ENCODE peak calls at places on chromosomes 5 and 9, in six cellular contexts. W is CD8-positive, alpha-beta T cell; Y is heart left ventricle; E is cardiac muscle cell; Q is MM.1S; R is prostate gland. S is an unnamed sample. For H3K4me1, the result is how much of the 10 kb centered on the place peaks cover.

GRCh38 chr5:45288746-45289145 is 407.4 kb downstream of the HCN1 start:
- DNase-seq in W (no peak), Y (no peak), E (no peak), Q (no peak), R (no peak), S (no peak)

GRCh38 chr5:13143630-13144029 is 800.9 kb downstream of the DNAH5 start:
- DNase-seq in W (no peak), Y (no peak), E (no peak), Q (no peak), R (no peak), S (no peak)

GRCh38 chr5:123371575-123372179 is 51.5 kb downstream of the CEP120 start:
- DNase-seq in W (peak), Y (peak), E (peak), Q (peak), R (no peak), S (peak)

GRCh38 chr5:149143470-149143869 is 2.2 kb downstream of the ABLIM3 start:
- DNase-seq in W (no peak), Y (peak), E (no peak), Q (no peak), R (no peak), S (no peak)

GRCh38 chr9:97403746-97404316 is 8.1 kb upstream of the TDRD7 start:
- DNase-seq in W (no peak), Y (no peak), E (no peak), Q (no peak), R (no peak), S (no peak)

GRCh38 chr9:27426717-27427645 is 97.1 kb upstream of the IFNK start:
- DNase-seq in W (no peak), Y (no peak), E (peak), Q (no peak), R (no peak), S (no peak)

GRCh38 chr9:124216474-124217176 is 41.1 kb upstream of the NEK6 start:
- DNase-seq in W (peak), Y (peak), E (no peak), Q (peak), R (no peak), S (peak)

GRCh38 chr9:117145811-117146490 is 268.9 kb downstream of the ASTN2 start:
- DNase-seq in W (no peak), Y (no peak), E (no peak), Q (no peak), R (no peak), S (no peak)

GRCh38 chr9:88936132-88936531 is 55.1 kb upstream of the S1PR3 start:
- DNase-seq in W (no peak), Y (no peak), E (no peak), Q (no peak), R (no peak), S (no peak)

GRCh38 chr9:72382405-72382804 is 17.4 kb upstream of the ZFAND5 start:
- DNase-seq in W (no peak), Y (no peak), E (no peak), Q (no peak), R (no peak), S (no peak)

GRCh38 chr9:20623748-20624124 is 1.4 kb upstream of the MLLT3 start:
- DNase-seq in W (no peak), Y (no peak), E (no peak), Q (no peak), R (no peak), S (no peak)

GRCh38 chr9:35481347-35481975 is 8.4 kb upstream of the RUSC2 start:
- DNase-seq in W (no peak), Y (peak), E (peak), Q (peak), R (peak), S (peak)

GRCh38 chr5:14532180-14532579 is 49.4 kb upstream of the OTULINL start:
- DNase-seq in W (no peak), Y (no peak), E (no peak), Q (no peak), R (no peak), S (no peak)

GRCh38 chr9:112233769-112234168 is 58.7 kb upstream of the SUSD1 start:
- DNase-seq in W (no peak), Y (no peak), E (no peak), Q (no peak), R (no peak), S (no peak)

GRCh38 chr5:143812085-143812705 is at the start of gene HMHB1:
- DNase-seq in W (no peak), Y (no peak), E (no peak), Q (peak), R (no peak), S (no peak)

GRCh38 chr9:134328341-134328840 is 2.1 kb downstream of the RXRA start:
- DNase-seq in W (no peak), Y (no peak), E (peak), Q (no peak), R (no peak), S (peak)

GRCh38 chr5:4058899-4059298 is 463.3 kb downstream of the IRX1 start:
- DNase-seq in W (no peak), Y (no peak), E (peak), Q (no peak), R (no peak), S (no peak)

GRCh38 chr5:154194348-154195329 is 4.1 kb downstream of the GALNT10 start:
- DNase-seq in W (no peak), Y (no peak), E (peak), Q (no peak), R (peak), S (no peak)

GRCh38 chr5:171808951-171809350 is 23.3 kb downstream of the SMIM23 start:
- DNase-seq in W (no peak), Y (no peak), E (no peak), Q (no peak), R (no peak), S (no peak)

GRCh38 chr5:177595991-177596774 is 3.7 kb upstream of the B4GALT7 start:
- DNase-seq in W (no peak), Y (no peak), E (no peak), Q (no peak), R (no peak), S (no peak)

GRCh38 chr9:107214915-107215314 is 68.2 kb upstream of the RAD23B start:
- DNase-seq in W (no peak), Y (no peak), E (no peak), Q (no peak), R (no peak), S (no peak)

GRCh38 chr9:130242270-130243014 is 23.1 kb upstream of the HMCN2 start:
- DNase-seq in W (no peak), Y (no peak), E (no peak), Q (no peak), R (no peak), S (no peak)

GRCh38 chr9:96068511-96068910 is 193.0 kb downstream of the ERCC6L2 start:
- DNase-seq in W (no peak), Y (no peak), E (no peak), Q (no peak), R (peak), S (no peak)

GRCh38 chr5:93058309-93058708 is 522.7 kb downstream of the NR2F1-AS1 start:
- DNase-seq in W (no peak), Y (no peak), E (no peak), Q (no peak), R (no peak), S (no peak)

GRCh38 chr9:91680129-91680528 is 256.5 kb upstream of the NFIL3 start:
- DNase-seq in W (no peak), Y (no peak), E (no peak), Q (no peak), R (no peak), S (no peak)

GRCh38 chr5:169914766-169915165 is 65.5 kb downstream of the INSYN2B start:
- DNase-seq in W (no peak), Y (no peak), E (peak), Q (no peak), R (no peak), S (no peak)

GRCh38 chr9:137740311-137740710 is 121.5 kb downstream of the EHMT1 start:
- DNase-seq in W (no peak), Y (peak), E (peak), Q (no peak), R (no peak), S (no peak)

GRCh38 chr5:107306597-107306996 is 364.1 kb downstream of the EFNA5 start:
- DNase-seq in W (no peak), Y (no peak), E (no peak), Q (no peak), R (no peak), S (no peak)

GRCh38 chr9:4415281-4415680 is 75.0 kb upstream of the SLC1A1 start:
- DNase-seq in W (no peak), Y (no peak), E (no peak), Q (no peak), R (no peak), S (no peak)

GRCh38 chr9:131839281-131840084 is 99.6 kb upstream of the RAPGEF1 start:
- DNase-seq in W (peak), Y (peak), E (no peak), Q (no peak), R (no peak), S (no peak)

GRCh38 chr9:107422189-107422802 is 67.3 kb downstream of the KLF4 start:
- DNase-seq in W (no peak), Y (peak), E (peak), Q (peak), R (peak), S (peak)

GRCh38 chr5:150492621-150493020 is 15.3 kb upstream of the NDST1 start:
- DNase-seq in W (no peak), Y (no peak), E (no peak), Q (no peak), R (peak), S (no peak)

GRCh38 chr9:26725573-26725972 is 167.0 kb downstream of the CAAP1 start:
- DNase-seq in W (no peak), Y (no peak), E (no peak), Q (no peak), R (no peak), S (no peak)

GRCh38 chr9:35560625-35561337 is 44.3 kb upstream of the TESK1 start:
- DNase-seq in W (no peak), Y (no peak), E (no peak), Q (no peak), R (no peak), S (no peak)

GRCh38 chr9:90074319-90074962 is 469.6 kb downstream of the GADD45G start:
- DNase-seq in W (no peak), Y (no peak), E (no peak), Q (no peak), R (no peak), S (no peak)

GRCh38 chr5:83516962-83517750 is 45.6 kb downstream of the VCAN start:
- DNase-seq in W (no peak), Y (no peak), E (no peak), Q (no peak), R (no peak), S (no peak)
- TF ChIP-seq CTCF in W (no peak), Y (no peak), E (peak), Q (no peak), R (no peak), S (no peak)

DNA sequence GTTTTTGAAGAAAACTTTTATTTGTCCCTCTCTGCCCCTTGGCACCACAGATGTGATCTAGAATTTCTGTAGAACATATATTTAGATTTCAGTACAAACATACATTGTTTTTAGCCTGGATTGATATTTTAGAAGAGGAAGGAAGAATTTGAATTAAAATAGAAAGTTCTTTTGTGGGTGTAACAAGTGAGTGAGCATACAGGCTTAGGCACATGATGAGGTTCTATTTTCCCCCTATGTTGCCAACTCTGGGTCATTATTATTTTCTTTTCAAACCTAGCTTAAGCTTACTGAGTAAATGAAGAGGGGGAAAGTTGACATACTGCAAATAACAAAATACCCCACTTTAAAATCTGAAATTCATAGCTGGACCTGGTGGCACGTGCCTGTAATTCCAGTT is 102.9 kb downstream of the GCNT1 start:
- DNase-seq in W (no peak), Y (no peak), E (no peak), Q (no peak), R (no peak), S (no peak)
- H3K4me1 ChIP-seq in W (under half), Y (under half), E (under half), Q (under half), R (under half), S (under half)

GRCh38 chr9:85610074-85610855 is 131.5 kb downstream of the AGTPBP1 start:
- DNase-seq in W (peak), Y (no peak), E (peak), Q (peak), R (peak), S (peak)
- TF ChIP-seq CTCF in W (peak), Y (peak), E (peak), Q (peak), R (peak), S (peak)

DNA sequence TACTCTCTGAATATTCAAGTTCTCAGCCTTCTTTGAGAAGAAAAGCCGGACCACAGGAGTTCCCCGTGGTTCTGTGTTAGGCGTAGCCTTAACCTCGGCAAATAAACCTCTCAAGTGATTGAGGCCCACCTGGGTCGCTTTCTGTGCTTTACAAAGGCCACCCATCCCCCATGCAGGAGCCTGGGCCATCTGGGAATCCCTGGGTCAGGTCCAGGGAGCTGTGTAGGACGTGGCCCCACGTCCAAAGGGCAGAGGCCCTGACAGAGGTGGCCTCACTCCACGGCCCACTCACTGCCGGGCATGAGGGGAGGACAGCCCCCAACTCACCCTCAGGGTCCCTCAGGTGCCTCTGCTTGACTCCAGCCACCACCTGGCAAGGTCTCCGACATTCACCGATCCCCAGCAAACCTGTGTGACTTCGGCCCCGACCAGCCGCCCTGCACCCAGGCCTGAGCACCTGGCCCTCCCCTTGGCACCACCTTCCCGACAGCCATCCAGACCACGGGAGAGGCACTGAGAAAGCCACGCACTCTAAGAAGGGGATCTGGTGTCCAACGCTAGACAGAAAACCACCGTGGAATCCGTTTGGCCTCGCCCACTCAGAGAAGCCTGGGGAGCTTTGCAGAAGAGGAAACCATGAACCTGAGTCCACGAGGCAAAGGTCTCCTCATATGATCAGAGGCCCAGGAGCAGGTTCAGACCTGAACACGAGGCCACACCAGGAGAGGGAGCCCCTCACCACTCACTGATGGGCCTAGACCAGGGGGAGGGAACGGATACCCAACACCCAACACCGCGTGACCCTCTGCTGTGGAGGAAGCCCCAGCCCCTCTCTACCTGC is 4.5 kb downstream of the SLC12A7 start:
- DNase-seq in W (no peak), Y (no peak), E (no peak), Q (no peak), R (no peak), S (peak)
- H3K4me1 ChIP-seq in W (half or more), Y (half or more), E (under half), Q (under half), R (under half), S (under half)